ENCODE peak calls at places on chromosome 4, in eight cellular contexts. One of them, this sample, is unnamed.

GRCh38 chr4:64713256-64713840 is 304.1 kb upstream of the TECRL start:
- DNase-seq in HL-60: no peak
- DNase-seq in brain microvascular endothelial cell: peak; percentile 3
- DNase-seq in IMR-90: peak; percentile 4
- DNase-seq in fibroblast of villous mesenchyme: peak; percentile 1
- DNase-seq in pancreas: no peak
- DNase-seq in cardiac muscle cell: peak; percentile 33
- DNase-seq in lower lobe of right lung: no peak
- DNase-seq in this sample: no peak

GRCh38 chr4:24770111-24770584 is 25.2 kb upstream of the SOD3 start:
- DNase-seq in IMR-90: peak; percentile 97
- DNase-seq in pancreas: no peak
- DNase-seq in cardiac muscle cell: peak; percentile 4
- DNase-seq in lower lobe of right lung: no peak
- DNase-seq in fibroblast of villous mesenchyme: peak; percentile 82
- DNase-seq in brain microvascular endothelial cell: peak; percentile 95
- DNase-seq in HL-60: peak; percentile 19
- DNase-seq in this sample: no peak

GRCh38 chr4:84579410-84579791 is 3.5 kb upstream of the CDS1 start:
- DNase-seq in pancreas: no peak
- DNase-seq in HL-60: no peak
- DNase-seq in IMR-90: no peak
- DNase-seq in brain microvascular endothelial cell: no peak
- DNase-seq in fibroblast of villous mesenchyme: no peak
- DNase-seq in cardiac muscle cell: peak; percentile 8
- DNase-seq in lower lobe of right lung: no peak
- DNase-seq in this sample: no peak

GRCh38 chr4:18103876-18104275 is 82.3 kb upstream of the LCORL start:
- DNase-seq in pancreas: no peak
- DNase-seq in lower lobe of right lung: no peak
- DNase-seq in fibroblast of villous mesenchyme: peak; percentile 2
- DNase-seq in HL-60: no peak
- DNase-seq in brain microvascular endothelial cell: no peak
- DNase-seq in cardiac muscle cell: no peak
- DNase-seq in IMR-90: no peak
- DNase-seq in this sample: no peak

GRCh38 chr4:173448919-173449641 is 50.2 kb upstream of the SCRG1 start:
- DNase-seq in brain microvascular endothelial cell: no peak
- DNase-seq in pancreas: no peak
- DNase-seq in lower lobe of right lung: no peak
- DNase-seq in HL-60: no peak
- DNase-seq in fibroblast of villous mesenchyme: peak; percentile 8
- DNase-seq in cardiac muscle cell: peak; percentile 73
- DNase-seq in IMR-90: peak; percentile 9
- DNase-seq in this sample: no peak

GRCh38 chr4:76704133-76704881 is 193.6 kb downstream of the SOWAHB start:
- DNase-seq in HL-60: no peak
- DNase-seq in lower lobe of right lung: peak; percentile 66
- DNase-seq in pancreas: no peak
- DNase-seq in brain microvascular endothelial cell: peak; percentile 34
- DNase-seq in IMR-90: peak; percentile 81
- DNase-seq in fibroblast of villous mesenchyme: peak; percentile 65
- DNase-seq in cardiac muscle cell: no peak
- DNase-seq in this sample: no peak

GRCh38 chr4:20378181-20378580 is 126.5 kb downstream of the SLIT2 start:
- DNase-seq in HL-60: no peak
- DNase-seq in lower lobe of right lung: no peak
- DNase-seq in IMR-90: peak; percentile 33
- DNase-seq in pancreas: no peak
- DNase-seq in fibroblast of villous mesenchyme: peak; percentile 58
- DNase-seq in cardiac muscle cell: no peak
- DNase-seq in brain microvascular endothelial cell: no peak
- DNase-seq in this sample: no peak

GRCh38 chr4:76016383-76016782 is 6.9 kb downstream of the CXCL10 start:
- DNase-seq in fibroblast of villous mesenchyme: no peak
- DNase-seq in lower lobe of right lung: no peak
- DNase-seq in brain microvascular endothelial cell: no peak
- DNase-seq in IMR-90: no peak
- DNase-seq in cardiac muscle cell: no peak
- DNase-seq in pancreas: peak; percentile 89
- DNase-seq in HL-60: no peak
- DNase-seq in this sample: no peak

GRCh38 chr4:8664031-8664805 is 71.7 kb downstream of the CPZ start:
- DNase-seq in cardiac muscle cell: no peak
- DNase-seq in lower lobe of right lung: peak; percentile 16
- DNase-seq in IMR-90: no peak
- DNase-seq in fibroblast of villous mesenchyme: no peak
- DNase-seq in HL-60: no peak
- DNase-seq in pancreas: no peak
- DNase-seq in brain microvascular endothelial cell: no peak
- DNase-seq in this sample: no peak

GRCh38 chr4:184957451-184958115 is 60.7 kb upstream of the HELT start:
- DNase-seq in pancreas: no peak
- DNase-seq in fibroblast of villous mesenchyme: no peak
- DNase-seq in HL-60: no peak
- DNase-seq in brain microvascular endothelial cell: no peak
- DNase-seq in lower lobe of right lung: no peak
- DNase-seq in cardiac muscle cell: no peak
- DNase-seq in IMR-90: no peak
- DNase-seq in this sample: peak; percentile 34

GRCh38 chr4:158906073-158906472 is 137.2 kb downstream of the FNIP2 start:
- DNase-seq in lower lobe of right lung: no peak
- DNase-seq in IMR-90: no peak
- DNase-seq in HL-60: no peak
- DNase-seq in brain microvascular endothelial cell: no peak
- DNase-seq in pancreas: no peak
- DNase-seq in fibroblast of villous mesenchyme: no peak
- DNase-seq in cardiac muscle cell: no peak
- DNase-seq in this sample: no peak

GRCh38 chr4:105279314-105279713 is 132.6 kb downstream of the TET2 start:
- DNase-seq in IMR-90: no peak
- DNase-seq in pancreas: no peak
- DNase-seq in cardiac muscle cell: no peak
- DNase-seq in fibroblast of villous mesenchyme: no peak
- DNase-seq in brain microvascular endothelial cell: no peak
- DNase-seq in HL-60: no peak
- DNase-seq in lower lobe of right lung: no peak
- DNase-seq in this sample: no peak

GRCh38 chr4:48403779-48404178 is 62.5 kb downstream of the SLAIN2 start:
- DNase-seq in cardiac muscle cell: no peak
- DNase-seq in HL-60: peak; percentile 14
- DNase-seq in pancreas: no peak
- DNase-seq in lower lobe of right lung: no peak
- DNase-seq in brain microvascular endothelial cell: no peak
- DNase-seq in fibroblast of villous mesenchyme: peak; percentile 11
- DNase-seq in IMR-90: no peak
- DNase-seq in this sample: no peak

GRCh38 chr4:147060171-147060931 is 114.7 kb upstream of the TTC29 start:
- DNase-seq in HL-60: no peak
- DNase-seq in lower lobe of right lung: no peak
- DNase-seq in pancreas: no peak
- DNase-seq in IMR-90: peak; percentile 81
- DNase-seq in fibroblast of villous mesenchyme: peak; percentile 57
- DNase-seq in brain microvascular endothelial cell: peak; percentile 74
- DNase-seq in cardiac muscle cell: no peak
- DNase-seq in this sample: no peak

GRCh38 chr4:6011686-6012085 is 6.5 kb downstream of the C4orf50 start:
- DNase-seq in lower lobe of right lung: peak; percentile 59
- DNase-seq in HL-60: no peak
- DNase-seq in cardiac muscle cell: peak; percentile 8
- DNase-seq in fibroblast of villous mesenchyme: no peak
- DNase-seq in IMR-90: no peak
- DNase-seq in pancreas: peak; percentile 87
- DNase-seq in brain microvascular endothelial cell: no peak
- DNase-seq in this sample: no peak

GRCh38 chr4:54657556-54658313 is at the start of gene KIT:
- DNase-seq in HL-60: peak; percentile 17
- DNase-seq in cardiac muscle cell: peak; percentile 85
- DNase-seq in IMR-90: peak; percentile 32
- DNase-seq in fibroblast of villous mesenchyme: no peak
- DNase-seq in pancreas: no peak
- DNase-seq in brain microvascular endothelial cell: peak; percentile 48
- DNase-seq in lower lobe of right lung: peak; percentile 58
- DNase-seq in this sample: peak; percentile 40
- H3K4me3 ChIP-seq in HL-60: peak within 1 kb of the TSS; percentile 45
- H3K4me3 ChIP-seq in cardiac muscle cell: peak within 1 kb of the TSS; percentile 62
- H3K4me3 ChIP-seq in IMR-90: peak within 1 kb of the TSS; percentile 74
- H3K4me3 ChIP-seq in fibroblast of villous mesenchyme: peak within 1 kb of the TSS; percentile 54
- H3K4me3 ChIP-seq in pancreas: peak within 1 kb of the TSS; percentile 25
- H3K4me3 ChIP-seq in brain microvascular endothelial cell: peak within 1 kb of the TSS; percentile 70
- H3K4me3 ChIP-seq in lower lobe of right lung: peak within 1 kb of the TSS; percentile 63
- H3K4me3 ChIP-seq in this sample: peak within 1 kb of the TSS; percentile 56

GRCh38 chr4:86928400-86929255 is 6.2 kb upstream of the AFF1 start:
- DNase-seq in pancreas: no peak
- DNase-seq in cardiac muscle cell: no peak
- DNase-seq in fibroblast of villous mesenchyme: no peak
- DNase-seq in IMR-90: no peak
- DNase-seq in HL-60: no peak
- DNase-seq in brain microvascular endothelial cell: no peak
- DNase-seq in lower lobe of right lung: no peak
- DNase-seq in this sample: no peak
- H3K4me3 ChIP-seq in pancreas: no peak overlapping the region
- H3K4me3 ChIP-seq in cardiac muscle cell: no peak overlapping the region
- H3K4me3 ChIP-seq in fibroblast of villous mesenchyme: no peak overlapping the region
- H3K4me3 ChIP-seq in IMR-90: no peak overlapping the region
- H3K4me3 ChIP-seq in HL-60: no peak overlapping the region
- H3K4me3 ChIP-seq in brain microvascular endothelial cell: no peak overlapping the region
- H3K4me3 ChIP-seq in lower lobe of right lung: no peak overlapping the region
- H3K4me3 ChIP-seq in this sample: no peak overlapping the region

DNA sequence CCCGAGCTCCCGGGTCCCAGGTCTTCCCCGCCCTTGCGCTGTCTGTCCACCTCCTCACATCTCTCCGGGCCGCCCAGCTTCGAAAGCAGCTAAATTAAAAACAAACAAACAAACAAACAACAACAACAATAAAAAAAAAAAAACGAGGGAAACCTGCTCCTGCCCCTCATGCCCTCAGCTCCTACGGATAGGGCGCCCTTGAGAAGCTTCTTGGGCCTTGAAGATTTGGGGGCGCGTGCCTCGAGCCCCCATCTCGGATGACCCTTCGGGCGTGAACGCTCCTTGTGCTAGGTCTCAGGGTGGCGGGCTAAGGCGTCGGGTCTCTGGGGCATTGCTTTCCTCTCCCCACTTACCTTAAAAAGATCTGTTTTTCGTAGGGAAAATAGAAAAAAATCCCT is 696 bp downstream of the NDNF start:
- DNase-seq in fibroblast of villous mesenchyme: no peak
- DNase-seq in cardiac muscle cell: no peak
- DNase-seq in pancreas: no peak
- DNase-seq in lower lobe of right lung: no peak
- DNase-seq in IMR-90: no peak
- DNase-seq in brain microvascular endothelial cell: no peak
- DNase-seq in HL-60: no peak
- DNase-seq in this sample: no peak
- H3K4me3 ChIP-seq in fibroblast of villous mesenchyme: peak overlapping the region; percentile 44
- H3K4me3 ChIP-seq in cardiac muscle cell: peak overlapping the region; percentile 71
- H3K4me3 ChIP-seq in pancreas: peak overlapping the region; percentile 34
- H3K4me3 ChIP-seq in lower lobe of right lung: peak overlapping the region; percentile 68
- H3K4me3 ChIP-seq in IMR-90: peak overlapping the region; percentile 39
- H3K4me3 ChIP-seq in brain microvascular endothelial cell: peak overlapping the region; percentile 59
- H3K4me3 ChIP-seq in HL-60: peak overlapping the region; percentile 59
- H3K4me3 ChIP-seq in this sample: peak overlapping the region; percentile 10

DNA sequence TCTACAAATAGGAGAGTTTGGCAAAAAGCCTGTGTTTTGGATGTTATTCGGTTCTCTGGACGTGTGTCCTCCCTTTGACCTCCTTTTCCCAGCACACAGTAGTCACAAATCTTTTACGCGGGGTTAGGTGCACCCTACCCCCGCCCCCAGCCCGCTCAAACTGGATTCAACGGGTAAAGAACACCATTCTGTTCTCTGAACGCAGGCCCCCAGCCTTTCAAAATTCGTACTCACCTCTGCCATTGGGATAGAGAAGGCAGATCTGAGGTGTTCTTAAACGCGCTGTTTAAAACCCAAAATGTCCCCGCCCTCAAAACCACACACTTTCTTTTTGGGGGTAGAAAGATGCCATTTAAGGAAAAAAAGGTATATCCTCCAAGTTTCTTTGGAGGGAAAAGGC is 2.7 kb downstream of the LEF1 start:
- DNase-seq in cardiac muscle cell: no peak
- DNase-seq in IMR-90: no peak
- DNase-seq in lower lobe of right lung: no peak
- DNase-seq in fibroblast of villous mesenchyme: no peak
- DNase-seq in brain microvascular endothelial cell: no peak
- DNase-seq in HL-60: no peak
- DNase-seq in pancreas: no peak
- DNase-seq in this sample: no peak
- H3K4me3 ChIP-seq in cardiac muscle cell: peak overlapping the region; percentile 96
- H3K4me3 ChIP-seq in IMR-90: no peak overlapping the region
- H3K4me3 ChIP-seq in lower lobe of right lung: peak overlapping the region; percentile 65
- H3K4me3 ChIP-seq in fibroblast of villous mesenchyme: no peak overlapping the region
- H3K4me3 ChIP-seq in brain microvascular endothelial cell: peak overlapping the region; percentile 66
- H3K4me3 ChIP-seq in HL-60: no peak overlapping the region
- H3K4me3 ChIP-seq in pancreas: no peak overlapping the region
- H3K4me3 ChIP-seq in this sample: no peak overlapping the region

This sample was measured in aorta.